ENCODE peak calls at places on chromosomes 12 and 14, in eight cellular contexts. One of them, this sample, is unnamed.
A peak's percentile ranks its signal among the peaks of the same experiment; 100 is the strongest.

GRCh38 chr12:64600164-64600561 is 10.1 kb upstream of the RASSF3 start:
- DNase-seq in activated B cell treated with CpG ODN at 0.5 μM for 24 hours: no peak
- DNase-seq in dermis microvascular lymphatic vessel endothelial cell: no peak
- DNase-seq in CD4-positive, alpha-beta memory T cell: no peak
- DNase-seq in AG08395: no peak
- DNase-seq in frontal cortex: no peak
- DNase-seq in body of pancreas: no peak
- DNase-seq in psoas muscle: no peak
- DNase-seq in this sample: no peak

GRCh38 chr12:28023156-28023887 is 50.8 kb upstream of the PTHLH start:
- DNase-seq in activated B cell treated with CpG ODN at 0.5 μM for 24 hours: no peak
- DNase-seq in dermis microvascular lymphatic vessel endothelial cell: peak; percentile 29
- DNase-seq in CD4-positive, alpha-beta memory T cell: no peak
- DNase-seq in AG08395: peak; percentile 62
- DNase-seq in frontal cortex: no peak
- DNase-seq in body of pancreas: no peak
- DNase-seq in psoas muscle: no peak
- DNase-seq in this sample: peak; percentile 21

GRCh38 chr12:124655317-124656213 is 88.2 kb upstream of the NCOR2 start:
- DNase-seq in activated B cell treated with CpG ODN at 0.5 μM for 24 hours: no peak
- DNase-seq in dermis microvascular lymphatic vessel endothelial cell: no peak
- DNase-seq in CD4-positive, alpha-beta memory T cell: no peak
- DNase-seq in AG08395: peak; percentile 87
- DNase-seq in frontal cortex: peak; percentile 67
- DNase-seq in body of pancreas: peak; percentile 36
- DNase-seq in psoas muscle: peak; percentile 80
- DNase-seq in this sample: peak; percentile 59

GRCh38 chr14:76257842-76258397 is 106.2 kb downstream of the GPATCH2L start:
- DNase-seq in activated B cell treated with CpG ODN at 0.5 μM for 24 hours: no peak
- DNase-seq in dermis microvascular lymphatic vessel endothelial cell: no peak
- DNase-seq in CD4-positive, alpha-beta memory T cell: no peak
- DNase-seq in AG08395: no peak
- DNase-seq in frontal cortex: no peak
- DNase-seq in body of pancreas: no peak
- DNase-seq in psoas muscle: no peak
- DNase-seq in this sample: no peak

GRCh38 chr14:104802120-104802912 is 1.4 kb downstream of the ZBTB42 start:
- DNase-seq in activated B cell treated with CpG ODN at 0.5 μM for 24 hours: no peak
- DNase-seq in dermis microvascular lymphatic vessel endothelial cell: no peak
- DNase-seq in CD4-positive, alpha-beta memory T cell: no peak
- DNase-seq in AG08395: no peak
- DNase-seq in frontal cortex: no peak
- DNase-seq in body of pancreas: no peak
- DNase-seq in psoas muscle: no peak
- DNase-seq in this sample: no peak

GRCh38 chr12:43278268-43278832 is 273.7 kb downstream of the ADAMTS20 start:
- DNase-seq in activated B cell treated with CpG ODN at 0.5 μM for 24 hours: no peak
- DNase-seq in dermis microvascular lymphatic vessel endothelial cell: no peak
- DNase-seq in CD4-positive, alpha-beta memory T cell: no peak
- DNase-seq in AG08395: no peak
- DNase-seq in frontal cortex: no peak
- DNase-seq in body of pancreas: no peak
- DNase-seq in psoas muscle: no peak
- DNase-seq in this sample: no peak

GRCh38 chr12:104609083-104609844 is 152.5 kb downstream of the CHST11 start:
- DNase-seq in activated B cell treated with CpG ODN at 0.5 μM for 24 hours: no peak
- DNase-seq in dermis microvascular lymphatic vessel endothelial cell: no peak
- DNase-seq in CD4-positive, alpha-beta memory T cell: no peak
- DNase-seq in AG08395: no peak
- DNase-seq in frontal cortex: no peak
- DNase-seq in body of pancreas: no peak
- DNase-seq in psoas muscle: no peak
- DNase-seq in this sample: no peak

GRCh38 chr12:80264386-80264785 is 165.0 kb downstream of the OTOGL start:
- DNase-seq in activated B cell treated with CpG ODN at 0.5 μM for 24 hours: no peak
- DNase-seq in dermis microvascular lymphatic vessel endothelial cell: no peak
- DNase-seq in CD4-positive, alpha-beta memory T cell: no peak
- DNase-seq in AG08395: no peak
- DNase-seq in frontal cortex: no peak
- DNase-seq in body of pancreas: no peak
- DNase-seq in psoas muscle: no peak
- DNase-seq in this sample: no peak

GRCh38 chr12:9796916-9797315 is 30.4 kb upstream of the KLRF1 start:
- DNase-seq in activated B cell treated with CpG ODN at 0.5 μM for 24 hours: no peak
- DNase-seq in dermis microvascular lymphatic vessel endothelial cell: no peak
- DNase-seq in CD4-positive, alpha-beta memory T cell: no peak
- DNase-seq in AG08395: no peak
- DNase-seq in frontal cortex: no peak
- DNase-seq in body of pancreas: no peak
- DNase-seq in psoas muscle: no peak
- DNase-seq in this sample: no peak

GRCh38 chr14:69087061-69087461 is 65.9 kb downstream of the DCAF5 start:
- DNase-seq in activated B cell treated with CpG ODN at 0.5 μM for 24 hours: no peak
- DNase-seq in dermis microvascular lymphatic vessel endothelial cell: no peak
- DNase-seq in CD4-positive, alpha-beta memory T cell: no peak
- DNase-seq in AG08395: no peak
- DNase-seq in frontal cortex: no peak
- DNase-seq in body of pancreas: no peak
- DNase-seq in psoas muscle: no peak
- DNase-seq in this sample: no peak

GRCh38 chr14:50520947-50521815 is 11.2 kb downstream of the MAP4K5 start:
- DNase-seq in activated B cell treated with CpG ODN at 0.5 μM for 24 hours: no peak
- DNase-seq in dermis microvascular lymphatic vessel endothelial cell: peak; percentile 53
- DNase-seq in CD4-positive, alpha-beta memory T cell: no peak
- DNase-seq in AG08395: peak; percentile 64
- DNase-seq in frontal cortex: no peak
- DNase-seq in body of pancreas: peak; percentile 67
- DNase-seq in psoas muscle: no peak
- DNase-seq in this sample: no peak

GRCh38 chr14:101834387-101835165 is 73.1 kb downstream of the PPP2R5C start:
- DNase-seq in activated B cell treated with CpG ODN at 0.5 μM for 24 hours: no peak
- DNase-seq in dermis microvascular lymphatic vessel endothelial cell: no peak
- DNase-seq in CD4-positive, alpha-beta memory T cell: no peak
- DNase-seq in AG08395: peak; percentile 27
- DNase-seq in frontal cortex: no peak
- DNase-seq in body of pancreas: peak; percentile 52
- DNase-seq in psoas muscle: no peak
- DNase-seq in this sample: peak; percentile 44

GRCh38 chr14:77190977-77191376 is 9.4 kb downstream of the TMEM63C start:
- DNase-seq in activated B cell treated with CpG ODN at 0.5 μM for 24 hours: no peak
- DNase-seq in dermis microvascular lymphatic vessel endothelial cell: no peak
- DNase-seq in CD4-positive, alpha-beta memory T cell: no peak
- DNase-seq in AG08395: no peak
- DNase-seq in frontal cortex: no peak
- DNase-seq in body of pancreas: no peak
- DNase-seq in psoas muscle: no peak
- DNase-seq in this sample: no peak

GRCh38 chr14:72677664-72678063 is 216.2 kb downstream of the DPF3 start:
- DNase-seq in activated B cell treated with CpG ODN at 0.5 μM for 24 hours: no peak
- DNase-seq in dermis microvascular lymphatic vessel endothelial cell: no peak
- DNase-seq in CD4-positive, alpha-beta memory T cell: no peak
- DNase-seq in AG08395: no peak
- DNase-seq in frontal cortex: no peak
- DNase-seq in body of pancreas: no peak
- DNase-seq in psoas muscle: no peak
- DNase-seq in this sample: no peak

GRCh38 chr14:51139221-51139681 is 44.3 kb upstream of the TRIM9 start:
- DNase-seq in activated B cell treated with CpG ODN at 0.5 μM for 24 hours: no peak
- DNase-seq in dermis microvascular lymphatic vessel endothelial cell: no peak
- DNase-seq in CD4-positive, alpha-beta memory T cell: no peak
- DNase-seq in AG08395: no peak
- DNase-seq in frontal cortex: no peak
- DNase-seq in body of pancreas: no peak
- DNase-seq in psoas muscle: no peak
- DNase-seq in this sample: peak; percentile 10

GRCh38 chr14:103555559-103556337 is 6.7 kb downstream of the BAG5 start:
- DNase-seq in activated B cell treated with CpG ODN at 0.5 μM for 24 hours: no peak
- DNase-seq in dermis microvascular lymphatic vessel endothelial cell: no peak
- DNase-seq in CD4-positive, alpha-beta memory T cell: no peak
- DNase-seq in AG08395: no peak
- DNase-seq in frontal cortex: no peak
- DNase-seq in body of pancreas: no peak
- DNase-seq in psoas muscle: no peak
- DNase-seq in this sample: no peak

GRCh38 chr14:63275611-63276010 is 43.1 kb downstream of the GPHB5 start:
- DNase-seq in activated B cell treated with CpG ODN at 0.5 μM for 24 hours: no peak
- DNase-seq in dermis microvascular lymphatic vessel endothelial cell: no peak
- DNase-seq in CD4-positive, alpha-beta memory T cell: no peak
- DNase-seq in AG08395: no peak
- DNase-seq in frontal cortex: no peak
- DNase-seq in body of pancreas: no peak
- DNase-seq in psoas muscle: no peak
- DNase-seq in this sample: no peak

This sample was measured in mucosa of gallbladder.